ENCODE peak calls at places on chromosomes 2 and 18, in seven cellular contexts. K is iPS DF 19.7; U is activated T-helper 1 cell treated with anti-CD3 and anti-CD28 coated beads, Interleukin-12 subunit alpha, Interleukin-12 subunit beta, Interleukin-2, Interleukin-4 antibody, amounts not matched to agents 30 ng/mL and 10 ng/mL and 1 ng/mL, durations not matched to agents 14 hours and 24 hours and 36 hours; S is hepatocyte; Y is NCI-H187; E is IMR-90; B is tibial artery. P is an unnamed sample.

GRCh38 chr2:33051586-33052385 is 105.0 kb downstream of the LTBP1 start:
- DNase-seq in K (no peak), U (no peak), S (no peak), Y (no peak), E (peak; percentile 70), B (peak; percentile 45), P (no peak)

GRCh38 chr2:240219208-240219890 is 78.9 kb upstream of the OTOS start:
- DNase-seq in K (no peak), U (no peak), S (no peak), Y (no peak), E (no peak), B (peak; percentile 8), P (no peak)

GRCh38 chr2:168184896-168185513 is 62.4 kb downstream of the STK39 start:
- DNase-seq in K (no peak), U (no peak), S (no peak), Y (no peak), E (no peak), B (no peak), P (no peak)

GRCh38 chr18:73564073-73564472 is 583.6 kb downstream of the FBXO15 start:
- DNase-seq in K (no peak), U (no peak), S (peak; percentile 10), Y (no peak), E (peak; percentile 90), B (no peak), P (no peak)

GRCh38 chr2:127479219-127479825 is 47.0 kb downstream of the IWS1 start:
- DNase-seq in K (peak; percentile 35), U (no peak), S (peak; percentile 74), Y (no peak), E (peak; percentile 73), B (no peak), P (no peak)

GRCh38 chr2:236774171-236774570 is 204.5 kb downstream of the ACKR3 start:
- DNase-seq in K (no peak), U (no peak), S (peak; percentile 58), Y (no peak), E (no peak), B (no peak), P (no peak)

GRCh38 chr2:240820607-240821428 is 799 bp upstream of the KIF1A start:
- DNase-seq in K (no peak), U (no peak), S (peak; percentile 47), Y (no peak), E (no peak), B (no peak), P (peak; percentile 68)

GRCh38 chr2:189534854-189535253 is 45.7 kb downstream of the SLC40A1 start:
- DNase-seq in K (no peak), U (no peak), S (no peak), Y (no peak), E (peak; percentile 78), B (no peak), P (no peak)

GRCh38 chr2:8119782-8120551 is 561.9 kb upstream of the ID2 start:
- DNase-seq in K (no peak), U (no peak), S (peak; percentile 71), Y (no peak), E (peak; percentile 73), B (no peak), P (no peak)

GRCh38 chr2:42931147-42931817 is 138.9 kb upstream of the HAAO start:
- DNase-seq in K (no peak), U (no peak), S (no peak), Y (no peak), E (no peak), B (no peak), P (no peak)

GRCh38 chr2:221836091-221836490 is 264.0 kb upstream of the EPHA4 start:
- DNase-seq in K (no peak), U (no peak), S (no peak), Y (no peak), E (no peak), B (no peak), P (no peak)

GRCh38 chr2:153595939-153596338 is 117.4 kb upstream of the RPRM start:
- DNase-seq in K (peak; percentile 40), U (no peak), S (no peak), Y (no peak), E (no peak), B (no peak), P (no peak)

GRCh38 chr2:226963528-226963927 is 127.7 kb downstream of the RHBDD1 start:
- DNase-seq in K (no peak), U (no peak), S (peak; percentile 17), Y (no peak), E (peak; percentile 73), B (no peak), P (no peak)

GRCh38 chr18:10718809-10719208 is 193.0 kb downstream of the NAPG start:
- DNase-seq in K (no peak), U (no peak), S (no peak), Y (no peak), E (no peak), B (no peak), P (no peak)

GRCh38 chr2:29010946-29011649 is 30.0 kb downstream of the TOGARAM2 start:
- DNase-seq in K (no peak), U (peak; percentile 28), S (peak; percentile 65), Y (no peak), E (peak; percentile 69), B (no peak), P (no peak)

GRCh38 chr18:55489742-55490055 is 98.3 kb downstream of the TCF4 start:
- DNase-seq in K (no peak), U (no peak), S (no peak), Y (no peak), E (peak; percentile 55), B (no peak), P (no peak)

GRCh38 chr2:127526940-127527804 is 883 bp upstream of the IWS1 start:
- DNase-seq in K (no peak), U (no peak), S (peak; percentile 63), Y (no peak), E (no peak), B (no peak), P (no peak)

GRCh38 chr2:74414913-74415761 is 6.3 kb downstream of the C2orf81 start:
- DNase-seq in K (no peak), U (no peak), S (no peak), Y (no peak), E (no peak), B (peak; percentile 58), P (no peak)

GRCh38 chr2:106137944-106138903 is 55.9 kb downstream of the UXS1 start:
- DNase-seq in K (no peak), U (no peak), S (no peak), Y (no peak), E (peak; percentile 48), B (no peak), P (no peak)

GRCh38 chr2:37566517-37566961 is 104.9 kb downstream of the CDC42EP3 start:
- DNase-seq in K (no peak), U (no peak), S (no peak), Y (no peak), E (peak; percentile 95), B (peak; percentile 62), P (no peak)

GRCh38 chr2:160405077-160405865 is 88.3 kb downstream of the RBMS1 start:
- DNase-seq in K (no peak), U (no peak), S (no peak), Y (no peak), E (no peak), B (no peak), P (no peak)

GRCh38 chr18:49725809-49726514 is 87.4 kb downstream of the ACAA2 start:
- DNase-seq in K (peak; percentile 90), U (no peak), S (peak; percentile 89), Y (no peak), E (peak; percentile 98), B (peak; percentile 66), P (no peak)

GRCh38 chr18:44180683-44181082 is 500.0 kb upstream of the SETBP1 start:
- DNase-seq in K (no peak), U (no peak), S (no peak), Y (no peak), E (peak; percentile 3), B (no peak), P (no peak)

GRCh38 chr2:214837466-214837865 is 28.0 kb upstream of the BARD1 start:
- DNase-seq in K (peak; percentile 75), U (no peak), S (no peak), Y (no peak), E (no peak), B (no peak), P (no peak)

GRCh38 chr2:32009479-32010256 is 1.1 kb downstream of the MEMO1 start:
- DNase-seq in K (no peak), U (peak; percentile 23), S (peak; percentile 66), Y (no peak), E (no peak), B (no peak), P (peak; percentile 39)

GRCh38 chr2:239164281-239164871 is 236.4 kb downstream of the HDAC4 start:
- DNase-seq in K (no peak), U (no peak), S (no peak), Y (no peak), E (no peak), B (peak; percentile 10), P (no peak)

GRCh38 chr2:33494877-33495641 is 18.6 kb downstream of the RASGRP3 start:
- DNase-seq in K (no peak), U (no peak), S (no peak), Y (no peak), E (no peak), B (no peak), P (no peak)

GRCh38 chr2:154608438-154608837 is 90.1 kb upstream of the KCNJ3 start:
- DNase-seq in K (no peak), U (no peak), S (no peak), Y (no peak), E (no peak), B (no peak), P (no peak)

GRCh38 chr2:42777883-42778805 is 14.2 kb upstream of the OXER1 start:
- DNase-seq in K (no peak), U (no peak), S (no peak), Y (no peak), E (peak; percentile 22), B (no peak), P (no peak)

GRCh38 chr2:218745559-218746469 is 35.2 kb downstream of the TTLL4 start:
- DNase-seq in K (no peak), U (no peak), S (peak; percentile 33), Y (no peak), E (peak; percentile 65), B (no peak), P (peak; percentile 70)

GRCh38 chr18:79866889-79867574 is 69.3 kb downstream of the KCNG2 start:
- DNase-seq in K (no peak), U (no peak), S (no peak), Y (no peak), E (peak; percentile 29), B (peak; percentile 4), P (no peak)

GRCh38 chr2:2886934-2887333 is 490.7 kb downstream of the EIPR1 start:
- DNase-seq in K (no peak), U (no peak), S (no peak), Y (no peak), E (no peak), B (no peak), P (no peak)

GRCh38 chr2:161063946-161064306 is 96.3 kb upstream of the TANK start:
- DNase-seq in K (no peak), U (no peak), S (no peak), Y (no peak), E (no peak), B (no peak), P (no peak)

GRCh38 chr2:54106631-54107454 is 8.6 kb upstream of the ACYP2 start:
- DNase-seq in K (no peak), U (peak; percentile 11), S (peak; percentile 73), Y (peak; percentile 6), E (peak; percentile 66), B (no peak), P (no peak)

GRCh38 chr18:41134426-41134825 is 820.6 kb upstream of the PIK3C3 start:
- DNase-seq in K (no peak), U (no peak), S (no peak), Y (no peak), E (peak; percentile 24), B (no peak), P (no peak)

P was measured in amygdala.